ENCODE peak calls at places on chromosomes 4 and X, in eight cellular contexts. F is heart right ventricle; T is CD4-positive, CD25-positive, alpha-beta regulatory T cell; P is A673; B is brain microvascular endothelial cell; E is endothelial cell of umbilical vein; Z is AG04450; W is IMR-90. V is an unnamed sample.

GRCh38 chr4:85431156-85431555 is 43.8 kb upstream of the ARHGAP24 start:
- DNase-seq in F (no peak), T (no peak), P (no peak), B (no peak), E (no peak), Z (no peak), W (no peak), V (no peak)

GRCh38 chr4:169018406-169018805 is 8.4 kb upstream of the CBR4 start:
- DNase-seq in F (no peak), T (no peak), P (no peak), B (no peak), E (no peak), Z (no peak), W (no peak), V (no peak)

GRCh38 chr4:53098681-53099121 is 236.6 kb downstream of the RASL11B start:
- DNase-seq in F (no peak), T (no peak), P (no peak), B (peak; percentile 67), E (peak; percentile 88), Z (peak; percentile 55), W (peak; percentile 92), V (no peak)

GRCh38 chrX:150844016-150844415 is 54.5 kb downstream of the CD99L2 start:
- DNase-seq in F (no peak), T (no peak), P (no peak), B (no peak), E (no peak), Z (no peak), W (no peak), V (no peak)

GRCh38 chrX:17032351-17032750 is 85.9 kb downstream of the REPS2 start:
- DNase-seq in F (no peak), T (no peak), P (no peak), B (peak; percentile 4), E (peak; percentile 51), Z (no peak), W (no peak), V (no peak)

GRCh38 chr4:175560628-175561027 is 251.4 kb downstream of the GPM6A start:
- DNase-seq in F (no peak), T (no peak), P (peak; percentile 48), B (peak; percentile 25), E (no peak), Z (no peak), W (peak; percentile 5), V (peak; percentile 36)

GRCh38 chrX:22365460-22365859 is 92.7 kb downstream of the CBLL2 start:
- DNase-seq in F (no peak), T (no peak), P (no peak), B (peak; percentile 80), E (peak; percentile 65), Z (no peak), W (peak; percentile 91), V (no peak)

GRCh38 chr4:27720010-27720766 is 859.5 kb downstream of the STIM2 start:
- DNase-seq in F (no peak), T (no peak), P (no peak), B (no peak), E (no peak), Z (no peak), W (no peak), V (no peak)

GRCh38 chr4:37453004-37453360 is 208.4 kb downstream of the NWD2 start:
- DNase-seq in F (no peak), T (peak; percentile 9), P (peak; percentile 55), B (peak; percentile 43), E (peak; percentile 68), Z (no peak), W (peak; percentile 48), V (peak; percentile 89)

GRCh38 chr4:104416725-104417363 is 77.8 kb downstream of the CXXC4 start:
- DNase-seq in F (no peak), T (no peak), P (no peak), B (no peak), E (no peak), Z (no peak), W (no peak), V (peak; percentile 42)

GRCh38 chr4:188113156-188113555 is 3.8 kb upstream of the TRIML2 start:
- DNase-seq in F (no peak), T (no peak), P (no peak), B (peak; percentile 11), E (no peak), Z (no peak), W (peak; percentile 28), V (no peak)

GRCh38 chrX:40778861-40779575 is 43.7 kb upstream of the MED14 start:
- DNase-seq in F (no peak), T (no peak), P (no peak), B (peak; percentile 11), E (peak; percentile 51), Z (no peak), W (peak; percentile 72), V (no peak)

GRCh38 chr4:160370046-160370445 is 1267.2 kb downstream of the RAPGEF2 start:
- DNase-seq in F (no peak), T (no peak), P (no peak), B (no peak), E (no peak), Z (no peak), W (no peak), V (no peak)

GRCh38 chr4:40124690-40125089 is 68.0 kb downstream of the N4BP2 start:
- DNase-seq in F (no peak), T (peak; percentile 80), P (no peak), B (no peak), E (no peak), Z (no peak), W (no peak), V (no peak)

GRCh38 chr4:188171551-188171950 is 32.3 kb downstream of the TRIML1 start:
- DNase-seq in F (no peak), T (no peak), P (no peak), B (no peak), E (no peak), Z (no peak), W (peak; percentile 6), V (no peak)

GRCh38 chr4:169070895-169071218 is 60.8 kb upstream of the CBR4 start:
- DNase-seq in F (no peak), T (no peak), P (no peak), B (no peak), E (no peak), Z (no peak), W (no peak), V (no peak)

GRCh38 chrX:112048707-112049106 is 33.9 kb downstream of the TRPC5 start:
- DNase-seq in F (no peak), T (no peak), P (no peak), B (no peak), E (no peak), Z (no peak), W (no peak), V (peak; percentile 4)

GRCh38 chrX:130625381-130625780 is 223.6 kb downstream of the RBMX2 start:
- DNase-seq in F (no peak), T (no peak), P (no peak), B (no peak), E (no peak), Z (no peak), W (no peak), V (no peak)

GRCh38 chr4:108036252-108036651 is 46.6 kb downstream of the HADH start:
- DNase-seq in F (no peak), T (peak; percentile 77), P (no peak), B (no peak), E (no peak), Z (no peak), W (no peak), V (no peak)

GRCh38 chr4:74471228-74471627 is 26.3 kb downstream of the AREG start:
- DNase-seq in F (no peak), T (no peak), P (no peak), B (no peak), E (no peak), Z (no peak), W (no peak), V (no peak)

GRCh38 chr4:38563703-38564490 is 100.1 kb upstream of the KLF3 start:
- DNase-seq in F (no peak), T (no peak), P (no peak), B (no peak), E (no peak), Z (no peak), W (peak; percentile 33), V (no peak)

GRCh38 chr4:169716677-169717076 is 41.1 kb downstream of the HPF1 start:
- DNase-seq in F (no peak), T (no peak), P (no peak), B (peak; percentile 3), E (peak; percentile 41), Z (no peak), W (peak; percentile 44), V (no peak)

GRCh38 chrX:83004012-83004411 is 504.1 kb upstream of the POU3F4 start:
- DNase-seq in F (no peak), T (no peak), P (no peak), B (no peak), E (no peak), Z (no peak), W (no peak), V (no peak)

DNA sequence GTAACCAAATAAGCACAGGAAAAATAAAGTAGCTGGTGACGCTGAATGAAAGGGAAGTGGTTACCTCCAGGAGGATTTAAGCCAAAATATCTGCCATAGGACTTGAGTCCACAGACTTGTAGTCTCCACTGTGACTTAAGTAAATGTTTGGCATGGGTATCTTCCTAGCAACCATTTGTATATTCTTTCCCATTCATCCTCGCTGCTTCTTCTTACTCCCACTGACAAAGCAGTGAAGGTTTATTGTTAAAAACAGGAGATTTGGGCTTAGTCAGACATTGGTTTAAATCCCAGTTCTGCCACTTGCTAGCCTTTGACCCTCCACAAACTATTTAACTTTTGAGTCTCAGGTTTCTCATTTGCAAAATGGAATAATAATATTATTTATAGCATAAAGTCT is 22.3 kb downstream of the COL4A6 start:
- DNase-seq in F (no peak), T (no peak), P (no peak), B (peak; percentile 7), E (peak; percentile 1), Z (no peak), W (peak; percentile 57), V (no peak)
- H3K27me3 ChIP-seq in F (peaks cover 32% of the 10 kb centered on the region), T (no peaks in the 10 kb centered on the region), P (peaks cover 7% of the 10 kb centered on the region), B (no peaks in the 10 kb centered on the region), E (no peaks in the 10 kb centered on the region), Z (no peaks in the 10 kb centered on the region), W (peaks cover 1% of the 10 kb centered on the region), V (no peaks in the 10 kb centered on the region)

DNA sequence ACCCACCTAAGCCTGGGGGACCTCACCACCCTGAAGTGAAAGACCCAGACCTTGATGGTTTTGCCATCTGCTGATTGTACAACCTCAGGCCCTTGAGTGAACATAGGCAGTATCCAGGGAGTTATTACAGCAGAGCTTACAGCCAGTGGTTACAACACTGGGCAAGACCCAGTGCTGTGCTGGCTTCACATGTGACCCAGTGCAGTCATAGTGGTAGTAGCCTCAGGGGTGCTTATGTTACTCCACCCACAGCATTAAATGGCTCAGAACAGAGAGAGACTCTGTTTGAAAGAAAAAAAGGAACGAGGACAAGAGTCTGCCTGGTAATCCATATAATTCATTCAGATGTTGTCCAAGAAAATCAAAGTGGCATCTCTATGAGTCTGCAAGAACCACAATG is 45.2 kb upstream of the DACH2 start:
- DNase-seq in F (no peak), T (no peak), P (no peak), B (no peak), E (no peak), Z (no peak), W (no peak), V (no peak)
- H3K27me3 ChIP-seq in F (peaks cover 18% of the 10 kb centered on the region), T (no peaks in the 10 kb centered on the region), P (no peaks in the 10 kb centered on the region), B (no peaks in the 10 kb centered on the region), E (no peaks in the 10 kb centered on the region), Z (no peaks in the 10 kb centered on the region), W (no peaks in the 10 kb centered on the region), V (no peaks in the 10 kb centered on the region)

GRCh38 chr4:59881632-59882031 is 1318.5 kb upstream of the ADGRL3 start:
- DNase-seq in F (no peak), T (no peak), P (no peak), B (no peak), E (no peak), Z (no peak), W (no peak), V (no peak)
- H3K27me3 ChIP-seq in F (no peaks in the 10 kb centered on the region), T (no peaks in the 10 kb centered on the region), P (no peaks in the 10 kb centered on the region), B (no peaks in the 10 kb centered on the region), E (no peaks in the 10 kb centered on the region), Z (no peaks in the 10 kb centered on the region), W (no peaks in the 10 kb centered on the region), V (no peaks in the 10 kb centered on the region)

GRCh38 chrX:110432066-110432465 is 73.4 kb downstream of the RTL9 start:
- DNase-seq in F (no peak), T (no peak), P (peak; percentile 39), B (no peak), E (no peak), Z (no peak), W (no peak), V (no peak)
- H3K27me3 ChIP-seq in F (peaks cover 47% of the 10 kb centered on the region), T (no peaks in the 10 kb centered on the region), P (no peaks in the 10 kb centered on the region), B (peaks cover 11% of the 10 kb centered on the region), E (peaks cover 5% of the 10 kb centered on the region), Z (peaks cover 8% of the 10 kb centered on the region), W (peaks cover 40% of the 10 kb centered on the region), V (no peaks in the 10 kb centered on the region)

V was measured in GM23338.